ENCODE peak calls at places on chromosomes 1 and 21, in five cellular contexts. F is GF-D8; C is T47D; G is HuH-7.5; B is stimulated activated CD4-positive, alpha-beta T cell treated with anti-CD3 and anti-CD28 coated beads, Interleukin-1b, Interleukin-23, amount 100 ng/mL, for 24 hours. R is an unnamed sample.

GRCh38 chr1:159991513-159991912 is 37.5 kb upstream of the SLAMF9 start:
- DNase-seq in F (no peak), C (peak; percentile 72), B (no peak), G (no peak), R (peak; percentile 63)

GRCh38 chr1:19643113-19643512 is 998 bp upstream of the NBL1 start:
- DNase-seq in B (no peak), G (peak; percentile 91), C (peak; percentile 63), F (no peak), R (no peak)

GRCh38 chr1:42128984-42129383 is 24.2 kb upstream of the GUCA2B start:
- DNase-seq in F (no peak), G (no peak), B (no peak), C (no peak), R (no peak)

GRCh38 chr1:229035054-229035747 is 235.7 kb upstream of the RAB4A start:
- DNase-seq in B (no peak), G (no peak), F (peak; percentile 44), C (no peak), R (no peak)

GRCh38 chr21:20999567-21000169 is 1.5 kb downstream of the NCAM2 start:
- DNase-seq in G (peak; percentile 18), B (no peak), F (no peak), C (peak; percentile 83), R (no peak)

GRCh38 chr1:184567648-184568047 is 180.8 kb downstream of the C1orf21 start:
- DNase-seq in F (no peak), G (no peak), C (no peak), B (no peak), R (no peak)

GRCh38 chr1:56073614-56074356 is 505.6 kb downstream of the PLPP3 start:
- DNase-seq in B (no peak), C (no peak), F (no peak), G (no peak), R (no peak)

GRCh38 chr1:6991271-6991670 is 206.0 kb downstream of the CAMTA1 start:
- DNase-seq in F (no peak), C (no peak), B (no peak), G (no peak), R (no peak)

GRCh38 chr1:108079550-108079949 is 114.6 kb upstream of the VAV3 start:
- DNase-seq in C (no peak), F (no peak), G (no peak), B (no peak), R (no peak)

GRCh38 chr1:154497026-154497806 is 4.8 kb upstream of the TDRD10 start:
- DNase-seq in F (peak; percentile 85), B (no peak), G (peak; percentile 67), C (no peak), R (no peak)

GRCh38 chr1:221793439-221794078 is 51.7 kb upstream of the DUSP10 start:
- DNase-seq in C (no peak), G (no peak), B (no peak), F (no peak), R (no peak)

GRCh38 chr1:80218112-80218511 is 1211.6 kb upstream of the ADGRL4 start:
- DNase-seq in B (no peak), F (no peak), C (peak; percentile 67), G (no peak), R (no peak)

GRCh38 chr21:44929799-44930542 is 9.3 kb upstream of the ITGB2 start:
- DNase-seq in B (no peak), C (no peak), F (no peak), G (no peak), R (no peak)

GRCh38 chr21:15947707-15948106 is 217.9 kb downstream of the USP25 start:
- DNase-seq in C (no peak), B (no peak), G (no peak), F (no peak), R (no peak)

GRCh38 chr1:68197459-68197858 is 34.9 kb downstream of the WLS start:
- DNase-seq in G (no peak), C (no peak), B (no peak), F (no peak), R (no peak)

GRCh38 chr1:61097326-61097725 is 15.0 kb downstream of the NFIA start:
- DNase-seq in G (no peak), F (no peak), C (no peak), B (no peak), R (no peak)

GRCh38 chr1:10979483-10979920 is 33.0 kb upstream of the TARDBP start:
- DNase-seq in G (no peak), C (no peak), F (no peak), B (no peak), R (no peak)

GRCh38 chr1:151145158-151146071 is 1.0 kb downstream of the SEMA6C start:
- DNase-seq in B (no peak), G (no peak), C (no peak), F (no peak), R (no peak)

GRCh38 chr1:93576346-93576745 is 105.3 kb downstream of the BCAR3 start:
- DNase-seq in F (no peak), G (no peak), C (no peak), B (no peak), R (no peak)

GRCh38 chr1:167935252-167936067 is 1.0 kb upstream of the DCAF6 start:
- DNase-seq in C (peak; percentile 58), G (peak; percentile 37), B (peak; percentile 15), F (peak; percentile 22), R (peak; percentile 47)

GRCh38 chr21:27275294-27275927 is 308.5 kb upstream of the ADAMTS5 start:
- DNase-seq in B (no peak), F (no peak), C (no peak), G (no peak), R (no peak)

GRCh38 chr1:25562101-25562927 is 18.9 kb downstream of the LDLRAP1 start:
- DNase-seq in B (peak; percentile 52), G (no peak), F (no peak), C (no peak), R (no peak)

GRCh38 chr1:104295516-104295915 is 545.8 kb downstream of the AMY1C start:
- DNase-seq in F (no peak), B (no peak), C (no peak), G (no peak), R (no peak)

GRCh38 chr1:66401244-66401643 is 132.7 kb upstream of the SGIP1 start:
- DNase-seq in F (no peak), B (no peak), G (no peak), C (no peak), R (no peak)

GRCh38 chr1:203669739-203670138 is 43.1 kb downstream of the ATP2B4 start:
- DNase-seq in B (no peak), G (peak; percentile 37), C (no peak), F (no peak), R (no peak)

GRCh38 chr1:214549604-214550338 is 1.6 kb downstream of the PTPN14 start:
- DNase-seq in F (no peak), C (peak; percentile 60), B (no peak), G (no peak), R (peak; percentile 28)

GRCh38 chr1:236287757-236288619 is 6.2 kb upstream of the ERO1B start:
- DNase-seq in C (peak; percentile 99), G (no peak), F (no peak), B (no peak), R (peak; percentile 49)

GRCh38 chr1:14598007-14598497 is 433 bp upstream of the KAZN start:
- DNase-seq in G (no peak), F (no peak), B (no peak), C (no peak), R (no peak)

GRCh38 chr1:20086800-20087199 is 16.8 kb downstream of the PLA2G5 start:
- DNase-seq in G (no peak), B (no peak), C (no peak), F (no peak), R (no peak)

GRCh38 chr1:30316056-30316455 is 407.3 kb downstream of the MATN1 start:
- DNase-seq in F (no peak), B (no peak), G (no peak), C (no peak), R (no peak)